ENCODE peak calls at places on chromosomes 6 and 20, in five cellular contexts. I, S, R, D and V are unnamed samples.

GRCh38 chr20:49785851-49786174 is 26.8 kb upstream of the SLC9A8 start:
- DNase-seq in R (no peak), D (no peak), S (no peak), I (no peak), V (no peak)

GRCh38 chr20:59811681-59812171 is 121.7 kb downstream of the SYCP2 start:
- DNase-seq in S (no peak), D (peak), I (peak), R (no peak), V (no peak)

GRCh38 chr20:21607971-21608735 is 94.3 kb upstream of the NKX2-2 start:
- DNase-seq in S (no peak), I (no peak), D (no peak), R (no peak), V (no peak)

GRCh38 chr6:151087861-151088598 is 151.7 kb upstream of the AKAP12 start:
- DNase-seq in D (no peak), I (no peak), S (no peak), R (no peak), V (no peak)

GRCh38 chr20:39661833-39662232 is 699.7 kb downstream of the DHX35 start:
- DNase-seq in S (no peak), D (no peak), I (no peak), R (peak), V (no peak)

GRCh38 chr6:99819853-99820252 is 174.2 kb downstream of the MCHR2 start:
- DNase-seq in D (no peak), R (no peak), I (no peak), S (peak), V (no peak)

GRCh38 chr20:31497838-31498540 is 16.3 kb upstream of the HM13 start:
- DNase-seq in I (no peak), D (no peak), S (no peak), R (no peak), V (no peak)

GRCh38 chr6:85911067-85911466 is 268.4 kb upstream of the SYNCRIP start:
- DNase-seq in D (no peak), R (no peak), I (no peak), S (no peak), V (no peak)

GRCh38 chr6:64860203-64860602 is 846.8 kb downstream of the EYS start:
- DNase-seq in D (no peak), I (no peak), R (no peak), S (no peak), V (no peak)

GRCh38 chr6:6546318-6547110 is 42.0 kb upstream of the LY86 start:
- DNase-seq in I (peak), R (no peak), S (peak), D (no peak), V (no peak)

GRCh38 chr20:17499041-17499440 is 32.1 kb downstream of the BFSP1 start:
- DNase-seq in R (no peak), I (no peak), S (no peak), D (no peak), V (no peak)

GRCh38 chr20:32207211-32207625 is 325 bp downstream of the PLAGL2 start:
- DNase-seq in D (no peak), R (no peak), S (no peak), I (no peak), V (no peak)

GRCh38 chr6:5866547-5867051 is 140.1 kb downstream of the NRN1 start:
- DNase-seq in R (peak), I (peak), S (no peak), D (no peak), V (no peak)

GRCh38 chr6:33126101-33126714 is 50.4 kb downstream of the HLA-DPB1 start:
- DNase-seq in I (peak), R (peak), D (no peak), S (peak), V (no peak)